ENCODE peak calls at places on chromosomes 6 and 20, in seven cellular contexts. V, A, T, I, C, N and G are unnamed samples. For H3K36me3, the result is how much of the 10 kb centered on the place peaks cover.

GRCh38 chr20:20002101-20002998 is 14.8 kb upstream of the NAA20 start:
- DNase-seq in T (no peak), C (peak), N (no peak), V (no peak), A (no peak), I (no peak), G (no peak)

GRCh38 chr6:36925809-36926208 is 28.7 kb upstream of the PI16 start:
- DNase-seq in A (no peak), N (no peak), T (no peak), V (no peak), I (no peak), C (no peak), G (no peak)

GRCh38 chr20:48275325-48275724 is 490.0 kb upstream of the SULF2 start:
- DNase-seq in C (no peak), T (no peak), N (no peak), I (no peak), A (no peak), V (no peak), G (no peak)

GRCh38 chr6:138593100-138593877 is 94.0 kb upstream of the NHSL1 start:
- DNase-seq in A (peak), I (peak), T (peak), N (no peak), C (peak), V (no peak), G (no peak)

GRCh38 chr6:131756039-131756438 is 45.2 kb upstream of the CTAGE9 start:
- DNase-seq in N (no peak), V (no peak), C (peak), I (no peak), T (no peak), A (no peak), G (no peak)

GRCh38 chr20:31666258-31667042 is 28.7 kb downstream of the COX4I2 start:
- DNase-seq in I (peak), N (no peak), T (no peak), C (no peak), A (no peak), V (peak), G (no peak)

GRCh38 chr6:136181191-136181833 is 68.8 kb downstream of the MTFR2 start:
- DNase-seq in N (no peak), I (no peak), C (no peak), V (no peak), T (no peak), A (no peak), G (no peak)

GRCh38 chr6:38259736-38260135 is 380.0 kb downstream of the BTBD9 start:
- DNase-seq in I (no peak), A (no peak), T (no peak), C (peak), V (no peak), N (no peak), G (no peak)

GRCh38 chr6:99151634-99152344 is 197.7 kb downstream of the FAXC start:
- DNase-seq in A (peak), N (peak), C (peak), T (peak), I (peak), V (no peak), G (no peak)

GRCh38 chr20:3045042-3045815 is 623 bp upstream of the MRPS26 start:
- DNase-seq in I (no peak), T (peak), V (no peak), A (no peak), N (peak), C (peak), G (no peak)

GRCh38 chr20:29079769-29080690 is 2177.4 kb upstream of the DEFB115 start:
- DNase-seq in C (no peak), A (no peak), V (no peak), I (no peak), N (peak), T (no peak), G (no peak)
- H3K4me3 ChIP-seq in C (peak), A (no peak), V (no peak), I (no peak), N (peak), T (no peak), G (no peak)

DNA sequence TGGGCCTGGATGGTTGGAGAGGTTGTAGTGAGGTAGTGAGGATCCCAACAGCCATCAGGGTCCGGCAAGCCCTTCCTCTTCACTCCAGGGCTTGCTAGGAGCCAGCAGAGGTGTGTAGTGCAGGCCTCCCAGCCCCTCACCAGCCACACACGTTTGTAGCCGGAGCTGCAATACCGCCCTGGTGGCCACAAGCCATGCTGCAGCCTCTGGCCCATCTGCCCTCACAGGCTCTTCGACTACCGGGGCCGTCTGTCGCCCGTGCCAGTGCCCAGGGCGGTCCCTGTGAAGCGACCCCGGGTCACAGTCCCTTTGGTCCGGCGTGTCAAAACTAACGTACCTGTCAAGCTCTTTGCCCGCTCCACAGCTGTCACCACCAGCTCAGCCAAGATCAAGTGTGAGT is 36.4 kb downstream of the EIF2S2 start:
- DNase-seq in I (no peak), V (no peak), T (peak), C (no peak), A (no peak), N (no peak), G (no peak)
- H3K36me3 ChIP-seq in I (half or more), V (half or more), T (under half), C (under half), A (under half), N (under half), G (half or more)

GRCh38 chr6:16135078-16135477 is 6.2 kb downstream of the MYLIP start:
- DNase-seq in A (no peak), N (no peak), T (no peak), I (no peak), C (no peak), V (no peak), G (no peak)

GRCh38 chr6:16130932-16131387 is 2.1 kb downstream of the MYLIP start:
- DNase-seq in T (peak), A (no peak), N (peak), C (peak), I (peak), V (no peak), G (peak)

GRCh38 chr6:16130437-16130891 is 1.6 kb downstream of the MYLIP start:
- DNase-seq in V (no peak), N (no peak), I (peak), A (no peak), C (peak), T (no peak), G (no peak)

GRCh38 chr6:16134430-16134829 is 5.5 kb downstream of the MYLIP start:
- DNase-seq in N (no peak), I (no peak), A (no peak), C (no peak), T (no peak), V (no peak), G (no peak)

GRCh38 chr6:16132909-16133308 is 4.0 kb downstream of the MYLIP start:
- DNase-seq in T (no peak), C (no peak), N (no peak), A (no peak), V (no peak), I (no peak), G (no peak)
- H3K4me3 ChIP-seq in T (peak), C (peak), N (no peak), A (no peak), V (no peak), I (peak), G (peak)

GRCh38 chr6:158633127-158633526 is 11.4 kb downstream of the DYNLT1 start:
- DNase-seq in A (no peak), T (no peak), V (no peak), I (no peak), C (no peak), N (no peak), G (no peak)
- H3K36me3 ChIP-seq in A (under half), T (under half), V (half or more), I (half or more), C (under half), N (under half), G (half or more)

GRCh38 chr6:42441059-42441471 is 10.7 kb downstream of the TRERF1 start:
- DNase-seq in C (no peak), V (no peak), I (no peak), T (no peak), N (no peak), A (no peak), G (no peak)
- H3K4me3 ChIP-seq in C (no peak), V (no peak), I (no peak), T (peak), N (no peak), A (no peak), G (peak)

GRCh38 chr6:75666590-75666989 is 64.9 kb downstream of the SENP6 start:
- DNase-seq in C (no peak), N (no peak), I (no peak), V (no peak), A (no peak), T (no peak), G (no peak)
- H3K36me3 ChIP-seq in C (under half), N (under half), I (half or more), V (half or more), A (under half), T (under half), G (under half)

DNA sequence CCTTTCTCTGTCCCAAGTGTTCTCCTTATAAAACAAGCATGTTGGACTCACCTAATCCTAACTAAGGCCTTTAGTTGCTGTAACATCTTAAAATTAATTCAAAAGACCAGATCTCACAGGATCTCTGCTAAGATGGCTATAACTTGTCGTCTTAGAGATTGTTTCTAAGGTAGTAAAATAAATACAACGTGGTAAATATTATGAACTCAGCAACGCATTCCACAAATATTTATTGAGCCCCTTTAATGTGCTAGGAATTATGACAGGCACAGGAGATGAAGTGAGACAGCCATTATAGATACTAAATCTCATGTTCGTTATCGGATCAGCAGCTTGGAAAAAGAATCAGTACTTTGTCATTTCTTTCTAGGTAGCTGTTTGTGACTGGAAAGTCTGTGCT is 20.8 kb upstream of the MCM3 start:
- DNase-seq in A (no peak), I (no peak), N (no peak), V (no peak), C (no peak), T (no peak), G (no peak)
- H3K4me3 ChIP-seq in A (no peak), I (peak), N (no peak), V (no peak), C (no peak), T (no peak), G (peak)

GRCh38 chr6:151310852-151311767 is 71.3 kb downstream of the AKAP12 start:
- DNase-seq in T (no peak), V (no peak), A (no peak), N (no peak), C (no peak), I (no peak), G (no peak)

GRCh38 chr6:151317995-151318365 is 73.4 kb downstream of the ZBTB2 start:
- DNase-seq in C (no peak), N (no peak), T (no peak), I (no peak), V (no peak), A (no peak), G (no peak)

GRCh38 chr6:151307501-151307900 is 67.7 kb downstream of the AKAP12 start:
- DNase-seq in I (no peak), V (no peak), A (no peak), N (no peak), T (no peak), C (no peak), G (no peak)

GRCh38 chr6:151317206-151317994 is 74.0 kb downstream of the ZBTB2 start:
- DNase-seq in V (no peak), I (no peak), T (no peak), A (no peak), N (no peak), C (peak), G (no peak)

DNA sequence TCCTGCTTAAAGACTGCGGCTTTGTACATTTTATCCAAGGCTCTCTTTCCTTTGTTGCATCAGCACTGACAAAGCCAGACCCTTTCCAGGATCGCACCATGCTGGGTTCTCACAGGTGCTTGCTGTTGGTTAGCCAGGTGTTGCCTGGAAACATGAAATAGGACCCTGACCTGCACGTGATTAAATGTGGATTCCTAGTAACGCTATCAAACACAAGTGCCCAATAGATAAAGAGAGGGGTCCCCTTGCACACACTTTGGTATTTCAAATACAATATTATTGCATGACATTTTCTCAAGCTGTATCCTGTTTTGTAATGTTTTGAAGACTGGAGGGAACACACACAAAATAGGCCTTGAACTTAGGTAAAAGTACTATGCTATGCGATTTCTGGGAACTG is 73.3 kb downstream of the AKAP12 start:
- DNase-seq in T (peak), A (no peak), C (no peak), V (no peak), I (no peak), N (peak), G (no peak)
- H3K36me3 ChIP-seq in T (under half), A (under half), C (under half), V (under half), I (under half), N (under half), G (under half)

GRCh38 chr6:149565539-149566371 is 420 bp upstream of the GINM1 start:
- DNase-seq in N (peak), C (peak), I (peak), V (peak), A (peak), T (peak), G (peak)

GRCh38 chr6:149560736-149561135 is 5.4 kb upstream of the GINM1 start:
- DNase-seq in C (peak), I (peak), A (peak), T (peak), V (no peak), N (no peak), G (no peak)

GRCh38 chr6:149566372-149567193 is at the start of gene GINM1:
- DNase-seq in T (peak), C (peak), V (peak), I (peak), A (no peak), N (peak), G (peak)

GRCh38 chr6:149563203-149563927 is 2.8 kb upstream of the GINM1 start:
- DNase-seq in T (no peak), I (no peak), V (no peak), C (peak), N (no peak), A (no peak), G (no peak)

DNA sequence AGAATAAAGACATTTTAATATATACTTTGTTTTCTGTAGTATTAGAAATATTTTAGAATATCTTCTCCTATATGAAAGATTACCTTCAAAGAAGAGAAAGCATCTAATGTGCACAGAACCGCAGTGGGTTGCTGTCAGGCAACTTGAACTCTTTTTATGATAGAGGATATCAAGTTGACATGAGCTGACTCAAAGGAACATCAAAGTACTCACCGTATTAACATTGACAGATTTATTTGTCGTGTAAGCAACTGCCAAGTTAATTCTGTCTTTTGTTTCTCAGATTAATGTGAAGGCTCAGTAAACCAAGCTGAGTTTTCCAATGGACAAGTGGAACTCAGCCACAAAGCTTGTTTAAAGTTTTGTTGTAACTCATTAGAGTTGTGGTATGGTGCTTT is 2.2 kb upstream of the GINM1 start:
- DNase-seq in I (no peak), A (no peak), N (no peak), C (no peak), V (no peak), T (no peak), G (no peak)
- H3K4me3 ChIP-seq in I (no peak), A (no peak), N (no peak), C (no peak), V (no peak), T (no peak), G (no peak)